ENCODE peak calls at places on chromosomes 3 and 15, in seven cellular contexts. O, L, D, T, M, I and W are unnamed samples.

GRCh38 chr15:78302579-78302978 is 3.2 kb upstream of the SKIC8 start:
- DNase-seq in O (peak; percentile 82), L (no peak), D (no peak), T (no peak), M (no peak), I (no peak), W (no peak)

GRCh38 chr3:38376098-38376816 is 29.7 kb downstream of the XYLB start:
- DNase-seq in O (no peak), L (no peak), D (no peak), T (no peak), M (no peak), I (no peak), W (no peak)

GRCh38 chr3:165892565-165892964 is 55.3 kb upstream of the BCHE start:
- DNase-seq in O (no peak), L (no peak), D (no peak), T (no peak), M (no peak), I (no peak), W (no peak)

GRCh38 chr15:31799711-31800321 is 230.5 kb upstream of the CHRNA7 start:
- DNase-seq in O (no peak), L (peak; percentile 79), D (no peak), T (no peak), M (no peak), I (no peak), W (no peak)

GRCh38 chr15:51298656-51299055 is 39.7 kb downstream of the CYP19A1 start:
- DNase-seq in O (no peak), L (no peak), D (no peak), T (no peak), M (no peak), I (no peak), W (no peak)

GRCh38 chr3:126433496-126434263 is 39.0 kb downstream of the CFAP100 start:
- DNase-seq in O (no peak), L (peak; percentile 57), D (no peak), T (no peak), M (no peak), I (no peak), W (no peak)

GRCh38 chr3:124761935-124762334 is 31.7 kb downstream of the UMPS start:
- DNase-seq in O (no peak), L (no peak), D (no peak), T (no peak), M (no peak), I (no peak), W (no peak)

GRCh38 chr3:31704651-31705179 is 172.0 kb downstream of the STT3B start:
- DNase-seq in O (peak; percentile 28), L (peak; percentile 14), D (no peak), T (peak; percentile 21), M (peak; percentile 87), I (peak; percentile 66), W (no peak)

GRCh38 chr3:133899309-133899708 is 3.6 kb upstream of the RAB6B start:
- DNase-seq in O (no peak), L (no peak), D (no peak), T (no peak), M (no peak), I (no peak), W (no peak)

GRCh38 chr3:146189519-146190173 is 28.7 kb upstream of the PLOD2 start:
- DNase-seq in O (no peak), L (no peak), D (peak; percentile 3), T (peak; percentile 15), M (peak; percentile 10), I (no peak), W (no peak)

GRCh38 chr15:85414495-85414894 is 34.1 kb downstream of the AKAP13 start:
- DNase-seq in O (no peak), L (no peak), D (no peak), T (no peak), M (no peak), I (no peak), W (no peak)
- TF ChIP-seq CTCF in O (peak; percentile 2), L (no peak), D (no peak), T (no peak), M (peak; percentile 9), I (peak; percentile 9), W (peak; percentile 23)

GRCh38 chr15:97026781-97027180 is 696.3 kb downstream of the NR2F2 start:
- DNase-seq in O (no peak), L (no peak), D (no peak), T (no peak), M (no peak), I (no peak), W (no peak)
- TF ChIP-seq CTCF in O (no peak), L (no peak), D (no peak), T (no peak), M (no peak), I (no peak), W (no peak)

GRCh38 chr3:155760653-155761052 is 15.8 kb upstream of the PLCH1 start:
- DNase-seq in O (no peak), L (no peak), D (no peak), T (no peak), M (no peak), I (no peak), W (no peak)
- TF ChIP-seq CTCF in O (no peak), L (no peak), D (no peak), T (no peak), M (no peak), I (no peak), W (no peak)

GRCh38 chr15:57017024-57017423 is 98.6 kb downstream of the TCF12 start:
- DNase-seq in O (no peak), L (no peak), D (no peak), T (peak; percentile 19), M (no peak), I (no peak), W (no peak)
- TF ChIP-seq CTCF in O (peak; percentile 7), L (no peak), D (peak; percentile 24), T (peak; percentile 55), M (no peak), I (no peak), W (peak; percentile 11)

DNA sequence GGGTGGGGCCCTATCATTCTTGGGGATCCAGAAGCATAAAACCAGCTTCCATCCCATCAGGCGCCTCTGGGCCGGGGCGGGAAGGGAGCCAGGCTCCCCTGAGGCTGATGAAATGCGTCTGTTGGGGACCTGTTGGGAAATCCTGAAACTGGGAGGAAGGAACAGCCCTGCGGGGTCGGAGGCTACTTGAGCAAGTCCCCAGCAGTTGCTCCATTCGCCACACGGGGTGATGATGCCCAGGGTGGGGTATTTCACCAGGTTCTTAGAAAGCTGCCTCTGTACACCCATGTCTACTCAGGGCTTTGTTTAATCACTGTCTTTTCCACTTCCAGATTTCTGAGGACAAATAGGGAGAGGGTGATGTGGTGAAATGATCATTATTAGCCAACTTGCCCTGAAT is 25.4 kb upstream of the TSEN2 start:
- DNase-seq in O (no peak), L (no peak), D (no peak), T (no peak), M (no peak), I (no peak), W (no peak)
- TF ChIP-seq CTCF in O (no peak), L (no peak), D (no peak), T (no peak), M (no peak), I (no peak), W (no peak)

DNA sequence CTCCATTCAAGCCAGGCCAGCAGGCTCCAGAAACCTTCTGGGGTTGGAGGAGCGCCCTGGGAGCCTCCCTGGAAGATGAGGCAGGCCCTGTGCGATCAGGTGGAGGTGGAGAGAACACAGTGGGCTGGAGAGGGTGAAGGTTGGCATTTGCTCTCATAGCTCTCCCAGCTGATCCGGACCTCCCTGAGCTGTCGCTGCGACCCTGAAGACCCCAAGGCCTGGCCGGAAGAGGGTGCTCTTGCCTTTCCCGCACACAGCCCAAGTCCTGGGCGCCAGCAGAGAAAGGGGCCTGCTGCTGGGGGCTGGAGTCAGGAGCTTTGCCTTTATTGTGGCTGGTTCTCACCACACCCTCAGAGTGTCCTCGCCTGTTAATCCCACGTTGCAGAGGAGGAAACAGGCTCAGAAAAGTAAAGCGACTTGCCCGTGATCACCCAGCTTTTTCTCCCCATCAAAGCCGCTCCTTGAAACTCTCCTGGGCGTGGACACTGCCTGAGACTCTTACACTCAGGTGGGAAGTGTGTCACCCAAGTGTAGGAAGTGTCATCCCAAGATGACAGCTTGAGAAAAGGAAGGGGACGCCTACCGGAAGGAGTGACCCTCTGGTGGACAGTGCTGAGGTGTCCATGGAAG is 8.6 kb upstream of the RPL29 start:
- DNase-seq in O (no peak), L (no peak), D (peak; percentile 65), T (peak; percentile 80), M (no peak), I (no peak), W (no peak)
- TF ChIP-seq CTCF in O (peak; percentile 82), L (peak; percentile 75), D (peak; percentile 62), T (peak; percentile 76), M (no peak), I (no peak), W (peak; percentile 20)

DNA sequence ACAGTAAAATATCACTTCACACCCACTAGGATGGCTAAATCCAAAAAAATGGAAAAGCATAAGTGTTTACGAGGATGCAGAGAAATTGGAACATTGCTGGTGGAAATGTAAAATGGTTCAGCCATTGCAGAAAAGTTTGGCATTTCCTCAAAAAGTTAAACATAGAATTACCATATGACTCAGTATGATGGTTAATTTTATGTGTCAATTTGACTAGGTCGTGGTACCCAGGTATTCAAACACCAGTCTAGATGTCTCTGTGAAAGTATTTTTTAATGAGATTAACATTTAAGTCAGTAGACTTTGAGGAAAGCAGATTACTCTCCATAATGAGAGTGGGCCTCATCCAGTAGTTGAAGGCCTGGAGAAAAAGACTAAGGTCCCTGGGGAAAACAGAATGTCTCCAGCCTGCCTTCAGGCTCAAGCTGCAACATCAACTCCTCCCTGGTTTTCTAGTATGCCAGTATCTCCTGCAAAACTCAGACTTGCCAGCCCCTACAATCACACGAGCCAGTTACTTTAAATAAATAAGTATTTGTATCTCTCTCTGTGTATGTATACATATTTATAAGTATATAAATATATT is 42.3 kb upstream of the TMEM87A start:
- DNase-seq in O (no peak), L (no peak), D (no peak), T (no peak), M (no peak), I (no peak), W (no peak)
- TF ChIP-seq CTCF in O (no peak), L (no peak), D (no peak), T (no peak), M (no peak), I (no peak), W (no peak)

GRCh38 chr3:56780935-56781334 is 20.8 kb downstream of the ARHGEF3 start:
- DNase-seq in O (no peak), L (no peak), D (no peak), T (no peak), M (no peak), I (no peak), W (no peak)

GRCh38 chr3:56783644-56784451 is 17.9 kb downstream of the ARHGEF3 start:
- DNase-seq in O (peak; percentile 28), L (no peak), D (no peak), T (no peak), M (no peak), I (peak; percentile 60), W (peak; percentile 59)

GRCh38 chr3:56782900-56783299 is 18.8 kb downstream of the ARHGEF3 start:
- DNase-seq in O (no peak), L (no peak), D (no peak), T (no peak), M (no peak), I (no peak), W (no peak)

GRCh38 chr3:56782215-56782614 is 19.5 kb downstream of the ARHGEF3 start:
- DNase-seq in O (no peak), L (no peak), D (no peak), T (no peak), M (no peak), I (no peak), W (no peak)

DNA sequence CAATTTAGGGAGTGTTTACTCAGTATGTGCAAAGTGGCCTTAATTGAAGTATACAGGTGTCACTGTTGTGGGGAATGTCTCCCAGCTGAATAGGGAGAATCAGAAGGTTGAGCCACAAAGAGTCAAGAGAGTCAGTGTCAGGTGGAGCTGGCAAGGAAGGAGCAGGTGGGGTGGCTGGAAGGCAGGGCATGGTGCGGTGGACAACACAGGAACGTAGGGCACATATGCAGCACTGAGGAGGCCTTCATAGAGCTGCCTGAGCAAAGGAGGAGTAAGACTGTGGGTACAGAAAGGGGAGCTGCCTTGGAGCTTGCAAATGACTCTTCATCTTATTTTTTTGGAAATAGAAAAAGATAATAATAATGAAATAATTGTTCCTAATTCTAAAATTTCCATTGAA is 20.0 kb downstream of the ARHGEF3 start:
- DNase-seq in O (no peak), L (no peak), D (no peak), T (no peak), M (no peak), I (no peak), W (no peak)
- TF ChIP-seq CTCF in O (no peak), L (no peak), D (no peak), T (no peak), M (no peak), I (no peak), W (no peak)